ENCODE peak calls at places on chromosomes 13 and 19, in eight cellular contexts. One of them, this sample, is unnamed.

GRCh38 chr19:18683109-18683954 is at the start of gene CRTC1:
- DNase-seq in H1: peak
- DNase-seq in suprapubic skin: peak
- DNase-seq in uterus: peak
- DNase-seq in fibroblast of mammary gland: peak
- DNase-seq in tibial nerve: peak
- DNase-seq in fibroblast of lung: peak
- DNase-seq in cardiac muscle cell: peak
- DNase-seq in this sample: peak

GRCh38 chr19:30118760-30119159 is 176.7 kb downstream of the URI1 start:
- DNase-seq in H1: no peak
- DNase-seq in suprapubic skin: no peak
- DNase-seq in uterus: no peak
- DNase-seq in fibroblast of mammary gland: no peak
- DNase-seq in tibial nerve: no peak
- DNase-seq in fibroblast of lung: no peak
- DNase-seq in cardiac muscle cell: no peak
- DNase-seq in this sample: no peak

GRCh38 chr13:59442946-59443345 is 720.8 kb downstream of the DIAPH3 start:
- DNase-seq in H1: no peak
- DNase-seq in suprapubic skin: no peak
- DNase-seq in uterus: no peak
- DNase-seq in fibroblast of mammary gland: no peak
- DNase-seq in tibial nerve: no peak
- DNase-seq in fibroblast of lung: no peak
- DNase-seq in cardiac muscle cell: no peak
- DNase-seq in this sample: no peak

GRCh38 chr13:71477735-71478134 is 389.3 kb downstream of the DACH1 start:
- DNase-seq in H1: no peak
- DNase-seq in suprapubic skin: no peak
- DNase-seq in uterus: no peak
- DNase-seq in fibroblast of mammary gland: no peak
- DNase-seq in tibial nerve: no peak
- DNase-seq in fibroblast of lung: peak
- DNase-seq in cardiac muscle cell: no peak
- DNase-seq in this sample: no peak

GRCh38 chr13:95552208-95552538 is 347 bp upstream of the CLDN10 start:
- DNase-seq in H1: no peak
- DNase-seq in suprapubic skin: no peak
- DNase-seq in uterus: no peak
- DNase-seq in fibroblast of mammary gland: no peak
- DNase-seq in tibial nerve: no peak
- DNase-seq in fibroblast of lung: no peak
- DNase-seq in cardiac muscle cell: no peak
- DNase-seq in this sample: no peak

GRCh38 chr13:33937373-33938087 is 119.6 kb downstream of the RFC3 start:
- DNase-seq in H1: no peak
- DNase-seq in suprapubic skin: no peak
- DNase-seq in uterus: no peak
- DNase-seq in fibroblast of mammary gland: no peak
- DNase-seq in tibial nerve: no peak
- DNase-seq in fibroblast of lung: peak
- DNase-seq in cardiac muscle cell: peak
- DNase-seq in this sample: peak

GRCh38 chr19:33795370-33796163 is 1.1 kb upstream of the KCTD15 start:
- DNase-seq in H1: peak
- DNase-seq in suprapubic skin: no peak
- DNase-seq in uterus: peak
- DNase-seq in fibroblast of mammary gland: peak
- DNase-seq in tibial nerve: peak
- DNase-seq in fibroblast of lung: peak
- DNase-seq in cardiac muscle cell: peak
- DNase-seq in this sample: peak

GRCh38 chr19:35797663-35798062 is 15.0 kb downstream of the PRODH2 start:
- DNase-seq in H1: peak
- DNase-seq in suprapubic skin: peak
- DNase-seq in uterus: no peak
- DNase-seq in fibroblast of mammary gland: no peak
- DNase-seq in tibial nerve: no peak
- DNase-seq in fibroblast of lung: no peak
- DNase-seq in cardiac muscle cell: peak
- DNase-seq in this sample: no peak

GRCh38 chr19:1266818-1267440 is 2.2 kb upstream of the CIRBP start:
- DNase-seq in H1: peak
- DNase-seq in suprapubic skin: no peak
- DNase-seq in uterus: peak
- DNase-seq in fibroblast of mammary gland: no peak
- DNase-seq in tibial nerve: no peak
- DNase-seq in fibroblast of lung: no peak
- DNase-seq in cardiac muscle cell: peak
- DNase-seq in this sample: peak

GRCh38 chr13:44120814-44121505 is 241.3 kb downstream of the LACC1 start:
- DNase-seq in H1: no peak
- DNase-seq in suprapubic skin: no peak
- DNase-seq in uterus: no peak
- DNase-seq in fibroblast of mammary gland: no peak
- DNase-seq in tibial nerve: no peak
- DNase-seq in fibroblast of lung: no peak
- DNase-seq in cardiac muscle cell: no peak
- DNase-seq in this sample: no peak

GRCh38 chr19:18021121-18021755 is 13.3 kb downstream of the ARRDC2 start:
- DNase-seq in H1: no peak
- DNase-seq in suprapubic skin: peak
- DNase-seq in uterus: peak
- DNase-seq in fibroblast of mammary gland: peak
- DNase-seq in tibial nerve: peak
- DNase-seq in fibroblast of lung: peak
- DNase-seq in cardiac muscle cell: no peak
- DNase-seq in this sample: peak

GRCh38 chr13:29849731-29850212 is 645 bp downstream of the UBL3 start:
- DNase-seq in H1: peak
- DNase-seq in suprapubic skin: peak
- DNase-seq in uterus: peak
- DNase-seq in fibroblast of mammary gland: peak
- DNase-seq in tibial nerve: peak
- DNase-seq in fibroblast of lung: peak
- DNase-seq in cardiac muscle cell: peak
- DNase-seq in this sample: peak

GRCh38 chr13:74325106-74325505 is 190.9 kb upstream of the KLF12 start:
- DNase-seq in H1: no peak
- DNase-seq in suprapubic skin: no peak
- DNase-seq in uterus: peak
- DNase-seq in fibroblast of mammary gland: peak
- DNase-seq in tibial nerve: peak
- DNase-seq in fibroblast of lung: peak
- DNase-seq in cardiac muscle cell: peak
- DNase-seq in this sample: peak

GRCh38 chr13:106350208-106350607 is 185.3 kb downstream of the EFNB2 start:
- DNase-seq in H1: no peak
- DNase-seq in suprapubic skin: no peak
- DNase-seq in uterus: no peak
- DNase-seq in fibroblast of mammary gland: no peak
- DNase-seq in tibial nerve: no peak
- DNase-seq in fibroblast of lung: no peak
- DNase-seq in cardiac muscle cell: no peak
- DNase-seq in this sample: no peak

GRCh38 chr13:32530841-32531253 is 7.7 kb downstream of the N4BP2L2 start:
- DNase-seq in H1: no peak
- DNase-seq in suprapubic skin: no peak
- DNase-seq in uterus: peak
- DNase-seq in fibroblast of mammary gland: peak
- DNase-seq in tibial nerve: peak
- DNase-seq in fibroblast of lung: peak
- DNase-seq in cardiac muscle cell: no peak
- DNase-seq in this sample: no peak

GRCh38 chr13:29556742-29557141 is 38.7 kb downstream of the SLC7A1 start:
- DNase-seq in H1: no peak
- DNase-seq in suprapubic skin: no peak
- DNase-seq in uterus: no peak
- DNase-seq in fibroblast of mammary gland: no peak
- DNase-seq in tibial nerve: no peak
- DNase-seq in fibroblast of lung: peak
- DNase-seq in cardiac muscle cell: no peak
- DNase-seq in this sample: no peak

GRCh38 chr13:24005711-24006281 is 108.5 kb upstream of the C1QTNF9B start:
- DNase-seq in H1: no peak
- DNase-seq in suprapubic skin: no peak
- DNase-seq in uterus: no peak
- DNase-seq in fibroblast of mammary gland: no peak
- DNase-seq in tibial nerve: no peak
- DNase-seq in fibroblast of lung: peak
- DNase-seq in cardiac muscle cell: no peak
- DNase-seq in this sample: no peak

GRCh38 chr13:112345826-112346172 is 30.4 kb upstream of the SPACA7 start:
- DNase-seq in H1: no peak
- DNase-seq in suprapubic skin: peak
- DNase-seq in uterus: no peak
- DNase-seq in fibroblast of mammary gland: no peak
- DNase-seq in tibial nerve: no peak
- DNase-seq in fibroblast of lung: no peak
- DNase-seq in cardiac muscle cell: no peak
- DNase-seq in this sample: no peak

GRCh38 chr13:38686635-38687245 is at the start of gene FREM2:
- DNase-seq in H1: peak
- DNase-seq in suprapubic skin: no peak
- DNase-seq in uterus: no peak
- DNase-seq in fibroblast of mammary gland: no peak
- DNase-seq in tibial nerve: no peak
- DNase-seq in fibroblast of lung: peak
- DNase-seq in cardiac muscle cell: peak
- DNase-seq in this sample: peak

DNA sequence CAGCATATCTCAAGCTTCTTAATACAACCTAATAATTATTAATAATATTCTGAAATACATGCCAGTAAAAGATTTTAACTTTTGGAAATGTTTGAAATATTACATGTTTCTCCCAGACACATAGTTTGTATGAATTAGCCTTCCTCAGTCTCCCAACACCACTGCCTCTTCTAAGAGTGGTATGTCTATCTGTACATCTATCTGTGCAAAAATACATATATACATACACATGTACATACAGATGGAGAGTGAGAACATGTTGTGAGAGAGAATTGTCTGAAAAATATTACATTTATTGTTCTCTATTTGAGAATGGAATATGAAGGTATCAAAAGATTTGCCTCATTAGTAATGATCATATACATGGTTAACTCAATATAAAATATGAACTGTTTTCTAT is 1567.2 kb upstream of the PRR20A start:
- DNase-seq in H1: no peak
- DNase-seq in suprapubic skin: no peak
- DNase-seq in uterus: no peak
- DNase-seq in fibroblast of mammary gland: no peak
- DNase-seq in tibial nerve: no peak
- DNase-seq in fibroblast of lung: no peak
- DNase-seq in cardiac muscle cell: no peak
- DNase-seq in this sample: no peak
- TF ChIP-seq CTCF in H1: no peak
- TF ChIP-seq CTCF in suprapubic skin: no peak
- TF ChIP-seq CTCF in uterus: no peak
- TF ChIP-seq CTCF in fibroblast of mammary gland: no peak
- TF ChIP-seq CTCF in tibial nerve: no peak
- TF ChIP-seq CTCF in fibroblast of lung: no peak
- TF ChIP-seq CTCF in cardiac muscle cell: no peak
- TF ChIP-seq CTCF in this sample: no peak

GRCh38 chr19:11381535-11382369 is 2.4 kb downstream of the EPOR start:
- DNase-seq in H1: peak
- DNase-seq in suprapubic skin: peak
- DNase-seq in uterus: no peak
- DNase-seq in fibroblast of mammary gland: peak
- DNase-seq in tibial nerve: peak
- DNase-seq in fibroblast of lung: peak
- DNase-seq in cardiac muscle cell: peak
- DNase-seq in this sample: peak
- H3K4me3 ChIP-seq in H1: peak
- H3K4me3 ChIP-seq in suprapubic skin: peak
- H3K4me3 ChIP-seq in uterus: peak
- H3K4me3 ChIP-seq in fibroblast of mammary gland: peak
- H3K4me3 ChIP-seq in tibial nerve: peak
- H3K4me3 ChIP-seq in fibroblast of lung: peak
- H3K4me3 ChIP-seq in cardiac muscle cell: peak
- H3K4me3 ChIP-seq in this sample: no peak

GRCh38 chr19:39540333-39540673 is 342 bp upstream of the EID2 start:
- DNase-seq in H1: no peak
- DNase-seq in suprapubic skin: no peak
- DNase-seq in uterus: no peak
- DNase-seq in fibroblast of mammary gland: no peak
- DNase-seq in tibial nerve: no peak
- DNase-seq in fibroblast of lung: no peak
- DNase-seq in cardiac muscle cell: no peak
- DNase-seq in this sample: no peak
- TF ChIP-seq CTCF in H1: no peak
- TF ChIP-seq CTCF in suprapubic skin: no peak
- TF ChIP-seq CTCF in uterus: no peak
- TF ChIP-seq CTCF in fibroblast of mammary gland: no peak
- TF ChIP-seq CTCF in tibial nerve: no peak
- TF ChIP-seq CTCF in fibroblast of lung: no peak
- TF ChIP-seq CTCF in cardiac muscle cell: no peak
- TF ChIP-seq CTCF in this sample: no peak

GRCh38 chr19:3111586-3112247 is 17.6 kb downstream of the GNA11 start:
- DNase-seq in H1: no peak
- DNase-seq in suprapubic skin: no peak
- DNase-seq in uterus: no peak
- DNase-seq in fibroblast of mammary gland: no peak
- DNase-seq in tibial nerve: no peak
- DNase-seq in fibroblast of lung: no peak
- DNase-seq in cardiac muscle cell: no peak
- DNase-seq in this sample: no peak
- H3K4me3 ChIP-seq in H1: no peak
- H3K4me3 ChIP-seq in suprapubic skin: no peak
- H3K4me3 ChIP-seq in uterus: no peak
- H3K4me3 ChIP-seq in fibroblast of mammary gland: no peak
- H3K4me3 ChIP-seq in tibial nerve: no peak
- H3K4me3 ChIP-seq in fibroblast of lung: no peak
- H3K4me3 ChIP-seq in cardiac muscle cell: no peak
- H3K4me3 ChIP-seq in this sample: no peak

This sample was measured in body of pancreas.